ENCODE peak calls at places on chromosomes 6 and 20, in nine cellular contexts. E, F, K, S, W, H, I, N and L are unnamed samples.
A peak's percentile ranks its signal among the peaks of the same experiment; 100 is the strongest.

GRCh38 chr6:68575765-68576439 is 59.2 kb upstream of the ADGRB3 start:
- DNase-seq in E (no peak), F (no peak), K (no peak), S (no peak), W (no peak), H (peak; percentile 54), I (no peak), N (no peak), L (no peak)

GRCh38 chr20:3115190-3116107 is 30.9 kb upstream of the AVP start:
- DNase-seq in E (no peak), F (no peak), K (no peak), S (peak; percentile 37), W (no peak), H (peak; percentile 38), I (peak; percentile 53), N (no peak), L (peak; percentile 54)

GRCh38 chr6:99522531-99522930 is 7.3 kb upstream of the USP45 start:
- DNase-seq in E (peak; percentile 22), F (no peak), K (no peak), S (peak; percentile 27), W (no peak), H (no peak), I (no peak), N (no peak), L (no peak)

GRCh38 chr6:88661136-88661535 is 302.3 kb downstream of the RNGTT start:
- DNase-seq in E (no peak), F (no peak), K (no peak), S (no peak), W (no peak), H (no peak), I (no peak), N (no peak), L (no peak)

GRCh38 chr6:85676086-85676729 is 33.5 kb upstream of the SYNCRIP start:
- DNase-seq in E (no peak), F (no peak), K (no peak), S (no peak), W (no peak), H (no peak), I (peak; percentile 18), N (no peak), L (no peak)

GRCh38 chr6:27161946-27162603 is 85.4 kb upstream of the PRSS16 start:
- DNase-seq in E (no peak), F (no peak), K (no peak), S (peak; percentile 77), W (no peak), H (peak; percentile 56), I (peak; percentile 62), N (no peak), L (peak; percentile 59)

GRCh38 chr6:154661751-154662150 is 71.5 kb upstream of the SCAF8 start:
- DNase-seq in E (no peak), F (no peak), K (no peak), S (no peak), W (no peak), H (no peak), I (no peak), N (no peak), L (no peak)

GRCh38 chr6:161422710-161423109 is 148.8 kb upstream of the AGPAT4 start:
- DNase-seq in E (no peak), F (no peak), K (no peak), S (peak; percentile 27), W (no peak), H (peak; percentile 61), I (no peak), N (no peak), L (no peak)

GRCh38 chr6:169589699-169590257 is 112.1 kb downstream of the WDR27 start:
- DNase-seq in E (no peak), F (no peak), K (no peak), S (peak; percentile 80), W (no peak), H (no peak), I (no peak), N (no peak), L (no peak)

GRCh38 chr6:56759521-56759920 is 116.8 kb upstream of the DST start:
- DNase-seq in E (no peak), F (no peak), K (no peak), S (no peak), W (no peak), H (no peak), I (no peak), N (no peak), L (no peak)

GRCh38 chr20:10511507-10512231 is 76.6 kb downstream of the SLX4IP start:
- DNase-seq in E (peak; percentile 82), F (peak; percentile 90), K (peak; percentile 54), S (peak; percentile 98), W (peak; percentile 54), H (peak; percentile 89), I (peak; percentile 10), N (peak; percentile 79), L (peak; percentile 93)

GRCh38 chr6:150865043-150865405 is 478 bp upstream of the MTHFD1L start:
- DNase-seq in E (no peak), F (no peak), K (no peak), S (no peak), W (no peak), H (no peak), I (no peak), N (no peak), L (no peak)

GRCh38 chr6:40845588-40845987 is 193.4 kb downstream of the UNC5CL start:
- DNase-seq in E (no peak), F (peak; percentile 15), K (no peak), S (peak; percentile 30), W (no peak), H (peak; percentile 61), I (peak; percentile 36), N (peak; percentile 53), L (peak; percentile 50)

GRCh38 chr6:124036384-124036783 is 232.7 kb downstream of the NKAIN2 start:
- DNase-seq in E (no peak), F (no peak), K (no peak), S (no peak), W (no peak), H (no peak), I (no peak), N (no peak), L (no peak)

GRCh38 chr6:34237722-34238506 is 1.2 kb downstream of the HMGA1 start:
- DNase-seq in E (peak; percentile 55), F (no peak), K (peak; percentile 45), S (no peak), W (peak; percentile 55), H (no peak), I (peak; percentile 90), N (no peak), L (peak; percentile 39)

GRCh38 chr20:57425150-57426013 is 34.2 kb downstream of the RBM38 start:
- DNase-seq in E (no peak), F (no peak), K (no peak), S (no peak), W (no peak), H (no peak), I (peak; percentile 84), N (no peak), L (no peak)

GRCh38 chr20:62642666-62643520 is 590 bp downstream of the SLCO4A1 start:
- DNase-seq in E (no peak), F (no peak), K (peak; percentile 36), S (peak; percentile 45), W (peak; percentile 57), H (peak; percentile 48), I (peak; percentile 76), N (peak; percentile 76), L (no peak)

GRCh38 chr6:104118274-104118673 is 741.4 kb downstream of the HACE1 start:
- DNase-seq in E (no peak), F (no peak), K (no peak), S (peak; percentile 11), W (no peak), H (no peak), I (no peak), N (no peak), L (no peak)

GRCh38 chr6:106413722-106414121 is 53.2 kb downstream of the CRYBG1 start:
- DNase-seq in E (no peak), F (no peak), K (no peak), S (no peak), W (no peak), H (no peak), I (no peak), N (no peak), L (no peak)

GRCh38 chr6:135358907-135359459 is 138.6 kb downstream of the AHI1 start:
- DNase-seq in E (no peak), F (no peak), K (no peak), S (no peak), W (no peak), H (no peak), I (no peak), N (no peak), L (no peak)

GRCh38 chr20:54172532-54172855 is 1.3 kb downstream of the CYP24A1 start:
- DNase-seq in E (no peak), F (no peak), K (no peak), S (no peak), W (no peak), H (no peak), I (no peak), N (no peak), L (no peak)
- H3K4me3 ChIP-seq in E (peak overlapping the region; percentile 22), F (no peak overlapping the region), K (no peak overlapping the region), S (no peak overlapping the region), W (no peak overlapping the region), H (no peak overlapping the region), I (no peak overlapping the region), N (no peak overlapping the region), L (no peak overlapping the region)

DNA sequence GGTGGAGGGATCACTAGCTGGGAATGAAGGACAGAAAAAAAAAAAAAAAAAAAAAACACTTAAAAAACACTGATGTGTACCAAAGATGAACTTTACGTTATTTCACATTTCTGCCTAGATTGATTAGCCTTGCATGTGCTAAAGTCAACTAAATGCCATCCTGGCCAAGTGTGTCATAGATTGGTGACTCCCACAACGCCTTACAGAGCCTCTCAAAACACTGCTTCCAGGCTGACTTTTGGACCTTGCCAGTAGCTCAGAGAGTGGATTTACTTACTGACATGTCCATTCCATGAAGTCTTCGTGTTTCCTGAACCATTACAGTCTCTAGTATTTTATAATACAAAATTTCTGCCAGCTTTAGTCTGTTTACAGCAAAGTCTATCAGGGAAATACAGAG is 40.5 kb downstream of the RBL1 start:
- DNase-seq in E (no peak), F (no peak), K (no peak), S (no peak), W (no peak), H (no peak), I (no peak), N (no peak), L (no peak)
- H3K36me3 ChIP-seq in E (peaks cover 78% of the 10 kb centered on the region), F (no peaks in the 10 kb centered on the region), K (no peaks in the 10 kb centered on the region), S (peaks cover 22% of the 10 kb centered on the region), W (peaks cover 16% of the 10 kb centered on the region), H (no peaks in the 10 kb centered on the region), I (peaks cover 96% of the 10 kb centered on the region), N (peaks cover 14% of the 10 kb centered on the region), L (peaks cover 64% of the 10 kb centered on the region)

GRCh38 chr6:119040229-119040628 is 38.2 kb downstream of the FAM184A start:
- DNase-seq in E (no peak), F (no peak), K (no peak), S (no peak), W (no peak), H (no peak), I (no peak), N (no peak), L (no peak)
- H3K4me1 ChIP-seq in E (peaks cover 1% of the 10 kb centered on the region), F (no peaks in the 10 kb centered on the region), K (peaks cover 2% of the 10 kb centered on the region), S (no peaks in the 10 kb centered on the region), W (no peaks in the 10 kb centered on the region), H (no peaks in the 10 kb centered on the region), I (no peaks in the 10 kb centered on the region), N (no peaks in the 10 kb centered on the region), L (no peaks in the 10 kb centered on the region)

DNA sequence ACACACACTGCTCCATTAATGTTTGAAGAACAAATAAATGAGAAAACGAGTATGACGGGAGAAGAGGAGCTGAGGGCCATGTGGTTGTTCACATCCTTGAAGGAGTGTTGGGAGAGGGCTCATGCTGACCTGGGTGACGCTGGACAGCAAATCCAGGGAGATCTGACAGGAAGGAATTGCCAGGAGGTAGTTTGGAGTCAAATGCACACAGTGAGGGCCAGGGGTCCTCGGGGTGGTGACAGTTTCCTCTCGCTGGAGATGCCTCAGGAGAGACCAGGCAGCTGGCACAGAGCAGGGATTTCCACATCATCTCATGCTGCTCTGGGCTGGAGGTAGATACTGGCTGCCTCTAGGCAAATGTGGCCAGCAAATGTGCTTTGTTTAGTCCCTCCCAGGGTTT is 2.0 kb upstream of the TMEM181 start:
- DNase-seq in E (no peak), F (no peak), K (no peak), S (no peak), W (no peak), H (peak; percentile 13), I (no peak), N (no peak), L (no peak)
- H3K4me3 ChIP-seq in E (no peak overlapping the region), F (no peak overlapping the region), K (no peak overlapping the region), S (no peak overlapping the region), W (no peak overlapping the region), H (no peak overlapping the region), I (no peak overlapping the region), N (no peak overlapping the region), L (no peak overlapping the region)